ENCODE peak calls at places on chromosome 15, in eight cellular contexts. Q, G, D, X, S, O, B and W are unnamed samples.

GRCh38 chr15:34789326-34789725 is 6.0 kb downstream of the ACTC1 start:
- DNase-seq in O (no peak), X (no peak), G (no peak), Q (no peak), S (no peak), B (no peak), D (no peak), W (no peak)

GRCh38 chr15:67105991-67106763 is 40.8 kb downstream of the SMAD3 start:
- DNase-seq in D (no peak), Q (no peak), S (no peak), G (no peak), B (no peak), O (no peak), X (no peak), W (no peak)

GRCh38 chr15:92810418-92811138 is 89.5 kb upstream of the CHD2 start:
- DNase-seq in O (peak), D (peak), X (no peak), S (no peak), Q (no peak), G (peak), B (no peak), W (no peak)

GRCh38 chr15:79243723-79244122 is 38.8 kb upstream of the ANKRD34C start:
- DNase-seq in X (no peak), D (no peak), Q (no peak), S (no peak), G (no peak), O (no peak), B (no peak), W (peak)

GRCh38 chr15:71279757-71280141 is 164.5 kb downstream of the THSD4 start:
- DNase-seq in D (no peak), X (no peak), B (no peak), Q (no peak), O (no peak), S (no peak), G (no peak), W (no peak)

GRCh38 chr15:40875996-40876740 is 2.1 kb upstream of the RHOV start:
- DNase-seq in G (no peak), X (no peak), B (no peak), O (no peak), Q (peak), D (no peak), S (no peak), W (no peak)

GRCh38 chr15:66738595-66738994 is 36.6 kb downstream of the SMAD6 start:
- DNase-seq in Q (no peak), O (no peak), X (no peak), B (no peak), S (no peak), G (no peak), D (no peak), W (no peak)

GRCh38 chr15:29050870-29051269 is 165.1 kb downstream of the APBA2 start:
- DNase-seq in G (no peak), Q (no peak), O (no peak), D (peak), X (no peak), S (no peak), B (no peak), W (no peak)

GRCh38 chr15:65189102-65189740 is 4.1 kb upstream of the CLPX start:
- DNase-seq in Q (no peak), D (peak), X (peak), S (no peak), G (no peak), B (peak), O (peak), W (no peak)

GRCh38 chr15:41281236-41281635 is 50.2 kb downstream of the CHP1 start:
- DNase-seq in X (no peak), O (no peak), D (no peak), G (no peak), Q (peak), S (no peak), B (no peak), W (peak)

GRCh38 chr15:58327958-58328357 is 103.8 kb upstream of the LIPC start:
- DNase-seq in D (peak), Q (no peak), O (no peak), X (no peak), G (no peak), S (no peak), B (no peak), W (no peak)

GRCh38 chr15:31357148-31357547 is 30.5 kb downstream of the KLF13 start:
- DNase-seq in B (no peak), S (no peak), G (no peak), O (no peak), Q (no peak), D (no peak), X (no peak), W (no peak)

GRCh38 chr15:38652998-38653397 is 88.4 kb upstream of the RASGRP1 start:
- DNase-seq in O (no peak), S (no peak), D (no peak), G (no peak), X (no peak), Q (no peak), B (no peak), W (no peak)

GRCh38 chr15:67724679-67725365 is 100.5 kb upstream of the SKOR1 start:
- DNase-seq in S (no peak), B (no peak), D (no peak), X (no peak), O (no peak), Q (no peak), G (no peak), W (no peak)